ENCODE peak calls at places on chromosomes 12 and 14, in five cellular contexts. One of them, this sample, is unnamed.

GRCh38 chr14:89415139-89415538 is 1.9 kb downstream of the FOXN3 start:
- DNase-seq in neuronal stem cell: no peak
- DNase-seq in trophoblast cell: no peak
- DNase-seq in IMR-90: no peak
- DNase-seq in H1: no peak
- DNase-seq in this sample: no peak

GRCh38 chr12:30782316-30783173 is 27.8 kb upstream of the CAPRIN2 start:
- DNase-seq in trophoblast cell: no peak
- DNase-seq in H1: no peak
- DNase-seq in IMR-90: no peak
- DNase-seq in neuronal stem cell: no peak
- DNase-seq in this sample: no peak

GRCh38 chr14:102430212-102430908 is 67.6 kb downstream of the TECPR2 start:
- DNase-seq in IMR-90: no peak
- DNase-seq in neuronal stem cell: no peak
- DNase-seq in trophoblast cell: no peak
- DNase-seq in H1: no peak
- DNase-seq in this sample: no peak

GRCh38 chr12:84502907-84503787 is 409.5 kb downstream of the SLC6A15 start:
- DNase-seq in H1: no peak
- DNase-seq in neuronal stem cell: peak; percentile 52
- DNase-seq in trophoblast cell: peak; percentile 67
- DNase-seq in IMR-90: peak; percentile 72
- DNase-seq in this sample: peak; percentile 75

GRCh38 chr12:114764516-114764915 is 80.5 kb upstream of the TBX3 start:
- DNase-seq in neuronal stem cell: peak; percentile 18
- DNase-seq in trophoblast cell: no peak
- DNase-seq in IMR-90: peak; percentile 30
- DNase-seq in H1: no peak
- DNase-seq in this sample: no peak

GRCh38 chr12:121801601-121802484 is 2.0 kb upstream of the SETD1B start:
- DNase-seq in trophoblast cell: peak; percentile 25
- DNase-seq in H1: no peak
- DNase-seq in IMR-90: peak; percentile 45
- DNase-seq in neuronal stem cell: no peak
- DNase-seq in this sample: peak; percentile 47

GRCh38 chr14:102776761-102777710 is at the start of gene TRAF3:
- DNase-seq in neuronal stem cell: no peak
- DNase-seq in trophoblast cell: peak; percentile 81
- DNase-seq in H1: no peak
- DNase-seq in IMR-90: peak; percentile 77
- DNase-seq in this sample: peak; percentile 83

GRCh38 chr12:27517961-27518668 is 5.9 kb upstream of the PPFIBP1 start:
- DNase-seq in IMR-90: no peak
- DNase-seq in H1: no peak
- DNase-seq in neuronal stem cell: no peak
- DNase-seq in trophoblast cell: no peak
- DNase-seq in this sample: no peak

GRCh38 chr14:68822132-68822651 is 29.3 kb upstream of the ZFP36L1 start:
- DNase-seq in neuronal stem cell: no peak
- DNase-seq in IMR-90: no peak
- DNase-seq in H1: no peak
- DNase-seq in trophoblast cell: no peak
- DNase-seq in this sample: no peak
- H3K4me3 ChIP-seq in neuronal stem cell: no peak overlapping the region
- H3K4me3 ChIP-seq in IMR-90: no peak overlapping the region
- H3K4me3 ChIP-seq in H1: no peak overlapping the region
- H3K4me3 ChIP-seq in trophoblast cell: no peak overlapping the region
- H3K4me3 ChIP-seq in this sample: no peak overlapping the region

GRCh38 chr12:2794736-2795289 is at the start of gene FKBP4:
- DNase-seq in IMR-90: peak; percentile 73
- DNase-seq in neuronal stem cell: peak; percentile 71
- DNase-seq in trophoblast cell: peak; percentile 91
- DNase-seq in H1: peak; percentile 63
- DNase-seq in this sample: peak; percentile 86
- H3K14ac ChIP-seq in IMR-90: no peak within 1 kb of the TSS
- H3K14ac ChIP-seq in neuronal stem cell: no peak within 1 kb of the TSS
- H3K14ac ChIP-seq in trophoblast cell: peak within 1 kb of the TSS; percentile 87
- H3K14ac ChIP-seq in H1: no peak within 1 kb of the TSS
- H3K14ac ChIP-seq in this sample: no peak within 1 kb of the TSS

GRCh38 chr12:780750-781379 is 28.5 kb downstream of the WNK1 start:
- DNase-seq in neuronal stem cell: no peak
- DNase-seq in trophoblast cell: no peak
- DNase-seq in H1: no peak
- DNase-seq in IMR-90: no peak
- DNase-seq in this sample: no peak

GRCh38 chr12:779745-780734 is 27.7 kb downstream of the WNK1 start:
- DNase-seq in H1: no peak
- DNase-seq in trophoblast cell: peak; percentile 57
- DNase-seq in neuronal stem cell: no peak
- DNase-seq in IMR-90: peak; percentile 74
- DNase-seq in this sample: peak; percentile 80

GRCh38 chr12:777550-778047 is 25.2 kb downstream of the WNK1 start:
- DNase-seq in trophoblast cell: no peak
- DNase-seq in IMR-90: no peak
- DNase-seq in H1: no peak
- DNase-seq in neuronal stem cell: no peak
- DNase-seq in this sample: no peak

GRCh38 chr12:774051-774614 is 21.8 kb downstream of the WNK1 start:
- DNase-seq in trophoblast cell: no peak
- DNase-seq in IMR-90: no peak
- DNase-seq in H1: no peak
- DNase-seq in neuronal stem cell: no peak
- DNase-seq in this sample: peak; percentile 69

GRCh38 chr12:778615-779014 is 26.2 kb downstream of the WNK1 start:
- DNase-seq in IMR-90: no peak
- DNase-seq in trophoblast cell: no peak
- DNase-seq in H1: no peak
- DNase-seq in neuronal stem cell: no peak
- DNase-seq in this sample: no peak
- H3K4me3 ChIP-seq in IMR-90: no peak overlapping the region
- H3K4me3 ChIP-seq in trophoblast cell: no peak overlapping the region
- H3K4me3 ChIP-seq in H1: no peak overlapping the region
- H3K4me3 ChIP-seq in neuronal stem cell: no peak overlapping the region
- H3K4me3 ChIP-seq in this sample: no peak overlapping the region

DNA sequence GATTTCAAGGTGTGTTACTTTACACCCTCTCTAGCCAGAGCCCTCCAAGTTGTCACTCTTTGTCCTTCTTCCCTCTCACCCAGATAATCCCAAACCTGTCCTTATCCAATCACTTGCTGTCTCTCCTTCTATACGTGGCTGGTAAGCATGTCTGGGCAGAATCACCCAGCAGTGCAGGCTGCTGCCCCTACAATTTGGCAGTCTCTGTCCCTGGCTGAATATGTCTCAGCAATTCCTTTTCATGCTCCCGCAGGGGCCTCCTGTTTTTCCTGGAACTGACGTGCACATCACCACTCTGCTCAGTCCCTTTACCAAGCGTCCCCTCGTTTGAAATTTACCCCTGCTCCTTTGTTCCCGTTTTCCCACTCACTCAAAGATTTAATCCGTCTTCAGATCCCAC is 80.1 kb downstream of the ST8SIA1 start:
- DNase-seq in trophoblast cell: peak; percentile 17
- DNase-seq in H1: no peak
- DNase-seq in neuronal stem cell: no peak
- DNase-seq in IMR-90: no peak
- DNase-seq in this sample: no peak
- H3K14ac ChIP-seq in trophoblast cell: no peak overlapping the region
- H3K14ac ChIP-seq in H1: no peak overlapping the region
- H3K14ac ChIP-seq in neuronal stem cell: no peak overlapping the region
- H3K14ac ChIP-seq in IMR-90: no peak overlapping the region
- H3K14ac ChIP-seq in this sample: no peak overlapping the region

DNA sequence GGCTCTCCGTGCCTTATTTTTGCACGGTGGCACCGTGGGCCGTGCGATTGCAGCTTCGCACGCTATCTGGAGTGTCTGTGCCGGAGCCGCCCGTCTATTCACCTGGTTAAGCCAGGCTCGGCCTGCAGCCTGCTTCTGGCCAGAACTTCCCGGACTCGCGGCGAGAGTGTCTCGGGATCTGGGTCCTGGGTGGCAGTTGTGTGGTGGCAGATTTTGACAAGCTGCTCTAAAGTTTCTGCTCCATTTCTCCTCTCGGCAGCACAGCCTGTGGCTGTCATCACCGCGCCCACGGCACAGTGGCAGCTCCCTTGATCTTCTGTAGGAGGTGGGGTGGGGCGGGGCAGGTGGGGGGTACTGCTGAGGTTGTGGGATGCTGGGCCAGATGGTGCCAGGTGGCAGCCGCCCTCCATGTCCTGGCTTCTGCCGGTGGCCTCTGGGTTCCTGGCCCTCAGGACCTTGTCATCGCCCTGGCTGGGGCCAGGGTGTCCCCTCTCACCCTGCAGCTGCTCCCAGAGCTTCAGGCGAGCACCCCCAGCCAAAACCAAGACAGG is 2.9 kb downstream of the MMP17 start:
- DNase-seq in trophoblast cell: no peak
- DNase-seq in H1: no peak
- DNase-seq in neuronal stem cell: no peak
- DNase-seq in IMR-90: no peak
- DNase-seq in this sample: peak; percentile 37
- H3K4me3 ChIP-seq in trophoblast cell: peak overlapping the region; percentile 13
- H3K4me3 ChIP-seq in H1: peak overlapping the region; percentile 65
- H3K4me3 ChIP-seq in neuronal stem cell: peak overlapping the region; percentile 77
- H3K4me3 ChIP-seq in IMR-90: peak overlapping the region; percentile 38
- H3K4me3 ChIP-seq in this sample: no peak overlapping the region

GRCh38 chr12:132342322-132342721 is 12.9 kb upstream of the GALNT9 start:
- DNase-seq in IMR-90: no peak
- DNase-seq in trophoblast cell: no peak
- DNase-seq in neuronal stem cell: peak; percentile 17
- DNase-seq in H1: no peak
- DNase-seq in this sample: no peak
- H3K14ac ChIP-seq in IMR-90: no peak overlapping the region
- H3K14ac ChIP-seq in trophoblast cell: no peak overlapping the region
- H3K14ac ChIP-seq in neuronal stem cell: peak overlapping the region; percentile 32
- H3K14ac ChIP-seq in H1: no peak overlapping the region
- H3K14ac ChIP-seq in this sample: no peak overlapping the region

This sample was measured in mesenchymal stem cell.